ENCODE peak calls at places on chromosomes 7 and 10, in seven cellular contexts. I is heart left ventricle, X is upper lobe of left lung, A is right lobe of liver, R is A549, U is gastrocnemius medialis, C is GM12878. V is an unnamed sample.

GRCh38 chr10:34633346-34633745 is 181.8 kb downstream of the PARD3 start:
- ATAC-seq in R (no peak), X (no peak), U (no peak), C (no peak), A (no peak), I (no peak), V (no peak)

GRCh38 chr10:71548494-71548846 is 151.8 kb downstream of the CDH23 start:
- ATAC-seq in R (peak; percentile 60), X (peak; percentile 56), I (no peak), U (no peak), C (peak; percentile 95), A (peak; percentile 10), V (no peak)

GRCh38 chr10:133525444-133525843 is 1.7 kb upstream of the CYP2E1 start:
- ATAC-seq in U (no peak), I (no peak), R (no peak), C (no peak), A (no peak), X (no peak), V (no peak)

GRCh38 chr7:371119-371778 is 81.3 kb downstream of the FOXL3 start:
- ATAC-seq in R (peak; percentile 49), I (no peak), X (no peak), U (no peak), C (no peak), A (peak; percentile 80), V (no peak)

GRCh38 chr10:2284071-2284470 is 546.7 kb upstream of the ADARB2 start:
- ATAC-seq in U (no peak), X (no peak), I (no peak), C (no peak), A (no peak), R (no peak), V (no peak)

GRCh38 chr7:139629392-139630082 is 106.1 kb downstream of the CLEC2L start:
- ATAC-seq in A (peak; percentile 59), U (no peak), C (no peak), I (peak; percentile 69), X (no peak), R (no peak), V (no peak)

GRCh38 chr10:48541144-48541795 is 63.6 kb downstream of the ARHGAP22 start:
- ATAC-seq in X (no peak), C (no peak), A (no peak), U (no peak), I (no peak), R (no peak), V (peak; percentile 16)

GRCh38 chr7:135837675-135838074 is 89.1 kb upstream of the FAM180A start:
- ATAC-seq in X (no peak), R (no peak), C (no peak), I (peak; percentile 43), A (no peak), U (no peak), V (no peak)

GRCh38 chr7:24936121-24936824 is 43.7 kb downstream of the OSBPL3 start:
- ATAC-seq in U (no peak), R (no peak), I (no peak), X (no peak), C (peak; percentile 76), A (no peak), V (no peak)

GRCh38 chr7:18117482-18117881 is 89.8 kb upstream of the PRPS1L1 start:
- ATAC-seq in R (no peak), X (no peak), U (no peak), I (no peak), C (no peak), A (no peak), V (no peak)

GRCh38 chr7:44738031-44738730 is 10.5 kb upstream of the ZMIZ2 start:
- ATAC-seq in R (no peak), C (peak; percentile 25), U (no peak), X (no peak), I (no peak), A (no peak), V (no peak)

GRCh38 chr10:5187852-5188251 is 2.9 kb upstream of the AKR1C8 start:
- ATAC-seq in C (no peak), A (no peak), U (no peak), R (no peak), X (no peak), I (no peak), V (no peak)

GRCh38 chr10:14405076-14406065 is 74.6 kb upstream of the FRMD4A start:
- ATAC-seq in U (no peak), C (no peak), X (peak; percentile 23), R (peak; percentile 41), A (no peak), I (no peak), V (no peak)

GRCh38 chr10:114356786-114357588 is 47.3 kb downstream of the AFAP1L2 start:
- ATAC-seq in X (peak; percentile 24), I (no peak), A (no peak), C (no peak), U (no peak), R (no peak), V (peak; percentile 55)

GRCh38 chr7:78434281-78434680 is 635.7 kb downstream of the PHTF2 start:
- ATAC-seq in C (no peak), U (no peak), I (no peak), A (no peak), R (no peak), X (no peak), V (no peak)
- TF ChIP-seq CTCF in C (peak; percentile 2), U (no peak), I (peak; percentile 16), A (no peak), R (no peak), X (no peak), V (no peak)

GRCh38 chr10:30559118-30559684 is 70.4 kb downstream of the LYZL2 start:
- ATAC-seq in C (no peak), U (no peak), A (no peak), R (no peak), I (no peak), X (no peak), V (no peak)
- TF ChIP-seq POLR2A in C (no peak), U (no peak), A (no peak), R (no peak), I (no peak), X (no peak), V (no peak)

GRCh38 chr10:122524811-122525210 is 35.7 kb upstream of the DMBT1 start:
- ATAC-seq in I (no peak), X (no peak), C (no peak), A (no peak), R (no peak), U (no peak), V (no peak)

GRCh38 chr10:122526892-122527291 is 33.7 kb upstream of the DMBT1 start:
- ATAC-seq in X (no peak), A (peak; percentile 82), R (no peak), U (no peak), I (no peak), C (no peak), V (no peak)

GRCh38 chr10:122521011-122521410 is 39.5 kb upstream of the DMBT1 start:
- ATAC-seq in R (no peak), C (no peak), X (no peak), U (no peak), I (no peak), A (no peak), V (no peak)

GRCh38 chr10:122530177-122530576 is 30.4 kb upstream of the DMBT1 start:
- ATAC-seq in I (peak; percentile 87), A (peak; percentile 38), C (no peak), R (no peak), X (no peak), U (peak; percentile 39), V (peak; percentile 76)

GRCh38 chr10:122525788-122526187 is 34.8 kb upstream of the DMBT1 start:
- ATAC-seq in R (peak; percentile 42), C (no peak), I (no peak), U (no peak), A (peak; percentile 76), X (no peak), V (no peak)
- TF ChIP-seq CTCF in R (peak; percentile 24), C (no peak), I (peak; percentile 43), U (no peak), A (peak; percentile 48), X (peak; percentile 57), V (peak; percentile 7)

GRCh38 chr7:16397497-16398210 is 23.7 kb downstream of the CRPPA start:
- ATAC-seq in U (no peak), I (no peak), A (no peak), R (no peak), X (no peak), C (no peak), V (no peak)
- TF ChIP-seq POLR2A in U (no peak), I (no peak), A (no peak), R (no peak), X (no peak), C (no peak), V (no peak)

DNA sequence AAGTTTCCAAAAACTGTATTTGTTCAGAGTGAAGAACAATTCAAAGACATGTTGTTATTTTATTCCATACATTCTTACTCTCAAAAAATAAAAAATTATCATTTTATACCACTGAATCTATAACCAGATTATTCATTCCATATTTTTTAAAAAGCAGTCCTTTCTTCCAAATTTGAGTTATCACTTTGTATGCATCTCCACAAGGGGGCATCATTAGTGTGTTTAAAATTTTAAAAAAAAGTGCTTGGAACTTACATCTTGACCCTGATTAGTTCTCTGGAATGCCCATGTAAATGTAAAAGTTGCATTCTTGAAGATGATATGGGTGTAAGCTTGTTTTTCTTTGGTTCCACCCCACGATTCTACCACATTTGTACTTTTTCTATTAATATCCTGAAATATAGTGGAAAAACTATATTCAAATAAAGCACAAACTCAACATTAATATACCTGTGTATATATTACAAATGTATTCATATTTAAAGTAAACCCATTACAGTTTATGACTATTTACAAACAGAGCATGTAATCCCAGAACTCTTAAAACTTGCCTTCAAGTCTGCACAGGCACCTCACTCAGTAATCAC is 144.9 kb downstream of the ELAPOR2 start:
- ATAC-seq in C (no peak), A (no peak), R (no peak), X (peak; percentile 51), I (no peak), U (no peak), V (no peak)
- TF ChIP-seq CTCF in C (no peak), A (peak; percentile 43), R (peak; percentile 40), X (peak; percentile 20), I (peak; percentile 50), U (peak; percentile 15), V (peak; percentile 32)

GRCh38 chr10:22319559-22320558 is 1.0 kb upstream of the BMI1 start:
- ATAC-seq in R (no peak), X (no peak), C (no peak), A (no peak), U (no peak), I (no peak), V (no peak)
- TF ChIP-seq POLR2A in R (no peak), X (no peak), C (no peak), A (no peak), U (no peak), I (no peak), V (no peak)

DNA sequence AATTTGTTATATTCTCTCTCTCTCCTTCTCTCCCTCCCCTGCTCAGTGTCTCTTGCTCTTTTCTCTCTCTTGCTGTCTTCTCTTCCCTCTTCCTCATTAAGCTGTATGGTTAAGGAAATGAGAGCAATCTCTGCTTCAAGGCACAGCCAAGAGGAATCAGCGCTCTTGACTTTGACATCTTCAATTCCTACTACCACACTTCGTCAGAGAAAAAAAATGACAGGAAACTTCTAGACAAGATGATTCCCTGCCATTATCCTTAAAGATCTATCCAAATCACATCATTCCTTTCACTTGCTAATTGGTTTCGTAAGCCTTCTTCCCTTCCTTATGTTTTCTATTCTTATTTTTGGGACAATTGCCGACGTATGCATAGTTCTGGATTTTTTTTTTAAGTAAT is 425.0 kb downstream of the KCNMA1 start:
- ATAC-seq in X (no peak), I (no peak), U (no peak), A (no peak), C (no peak), R (no peak), V (no peak)
- TF ChIP-seq CTCF in X (no peak), I (no peak), U (no peak), A (no peak), C (no peak), R (no peak), V (no peak)